ENCODE peak calls at places on chromosomes 12 and 14, in four cellular contexts. One of them, this sample, is unnamed.

GRCh38 chr12:68001486-68002466 is 12.5 kb downstream of the IFNG-AS1 start:
- DNase-seq in GM12878: no peak
- DNase-seq in brain microvascular endothelial cell: no peak
- DNase-seq in fibroblast of mammary gland: peak
- DNase-seq in this sample: peak

GRCh38 chr12:28025821-28026505 is 53.4 kb upstream of the PTHLH start:
- DNase-seq in GM12878: no peak
- DNase-seq in brain microvascular endothelial cell: no peak
- DNase-seq in fibroblast of mammary gland: no peak
- DNase-seq in this sample: no peak

GRCh38 chr12:53483225-53483978 is 15.9 kb downstream of the MAP3K12 start:
- DNase-seq in GM12878: no peak
- DNase-seq in brain microvascular endothelial cell: no peak
- DNase-seq in fibroblast of mammary gland: no peak
- DNase-seq in this sample: no peak

GRCh38 chr14:63492391-63492790 is 50.8 kb downstream of the PPP2R5E start:
- DNase-seq in GM12878: no peak
- DNase-seq in brain microvascular endothelial cell: peak
- DNase-seq in fibroblast of mammary gland: peak
- DNase-seq in this sample: peak

GRCh38 chr12:103901518-103902173 is 28.6 kb upstream of the HSP90B1 start:
- DNase-seq in GM12878: no peak
- DNase-seq in brain microvascular endothelial cell: no peak
- DNase-seq in fibroblast of mammary gland: no peak
- DNase-seq in this sample: no peak

GRCh38 chr12:127650626-127651025 is 616.3 kb upstream of the TMEM132C start:
- DNase-seq in GM12878: no peak
- DNase-seq in brain microvascular endothelial cell: peak
- DNase-seq in fibroblast of mammary gland: no peak
- DNase-seq in this sample: peak

GRCh38 chr14:105855893-105856675 is 329.7 kb downstream of the TMEM121 start:
- DNase-seq in GM12878: no peak
- DNase-seq in brain microvascular endothelial cell: no peak
- DNase-seq in fibroblast of mammary gland: no peak
- DNase-seq in this sample: no peak

GRCh38 chr12:57889541-57889989 is 43.0 kb upstream of the CTDSP2 start:
- DNase-seq in GM12878: no peak
- DNase-seq in brain microvascular endothelial cell: peak
- DNase-seq in fibroblast of mammary gland: peak
- DNase-seq in this sample: no peak

GRCh38 chr12:131101006-131101405 is 147.3 kb downstream of the ADGRD1 start:
- DNase-seq in GM12878: no peak
- DNase-seq in brain microvascular endothelial cell: no peak
- DNase-seq in fibroblast of mammary gland: no peak
- DNase-seq in this sample: no peak

GRCh38 chr12:62861586-62861985 is 73.4 kb downstream of the PPM1H start:
- DNase-seq in GM12878: no peak
- DNase-seq in brain microvascular endothelial cell: no peak
- DNase-seq in fibroblast of mammary gland: no peak
- DNase-seq in this sample: no peak

GRCh38 chr14:34843011-34843554 is 32.1 kb downstream of the BAZ1A start:
- DNase-seq in GM12878: peak
- DNase-seq in brain microvascular endothelial cell: peak
- DNase-seq in fibroblast of mammary gland: peak
- DNase-seq in this sample: peak

GRCh38 chr12:124743479-124744272 is 120.0 kb downstream of the SCARB1 start:
- DNase-seq in GM12878: no peak
- DNase-seq in brain microvascular endothelial cell: no peak
- DNase-seq in fibroblast of mammary gland: no peak
- DNase-seq in this sample: no peak

GRCh38 chr12:95600567-95600966 is 49.3 kb upstream of the USP44 start:
- DNase-seq in GM12878: no peak
- DNase-seq in brain microvascular endothelial cell: no peak
- DNase-seq in fibroblast of mammary gland: no peak
- DNase-seq in this sample: no peak

GRCh38 chr12:116903818-116904217 is 6.9 kb upstream of the FBXW8 start:
- DNase-seq in GM12878: no peak
- DNase-seq in brain microvascular endothelial cell: no peak
- DNase-seq in fibroblast of mammary gland: no peak
- DNase-seq in this sample: no peak

GRCh38 chr12:57726884-57727757 is 11.4 kb downstream of the AGAP2 start:
- DNase-seq in GM12878: no peak
- DNase-seq in brain microvascular endothelial cell: no peak
- DNase-seq in fibroblast of mammary gland: peak
- DNase-seq in this sample: no peak

GRCh38 chr12:95717336-95717928 is 73.1 kb downstream of the NTN4 start:
- DNase-seq in GM12878: no peak
- DNase-seq in brain microvascular endothelial cell: no peak
- DNase-seq in fibroblast of mammary gland: no peak
- DNase-seq in this sample: no peak

GRCh38 chr14:61103541-61104339 is 122.7 kb downstream of the SLC38A6 start:
- DNase-seq in GM12878: no peak
- DNase-seq in brain microvascular endothelial cell: peak
- DNase-seq in fibroblast of mammary gland: peak
- DNase-seq in this sample: peak

GRCh38 chr14:24307575-24308341 is at the start of gene CIDEB:
- DNase-seq in GM12878: no peak
- DNase-seq in brain microvascular endothelial cell: peak
- DNase-seq in fibroblast of mammary gland: peak
- DNase-seq in this sample: no peak

GRCh38 chr12:3157581-3158328 is 80.6 kb downstream of the TSPAN9 start:
- DNase-seq in GM12878: no peak
- DNase-seq in brain microvascular endothelial cell: no peak
- DNase-seq in fibroblast of mammary gland: no peak
- DNase-seq in this sample: no peak

GRCh38 chr14:22641851-22642250 is 2.3 kb downstream of the OR6J1 start:
- DNase-seq in GM12878: no peak
- DNase-seq in brain microvascular endothelial cell: no peak
- DNase-seq in fibroblast of mammary gland: no peak
- DNase-seq in this sample: no peak

GRCh38 chr12:84653482-84653881 is 259.1 kb downstream of the SLC6A15 start:
- DNase-seq in GM12878: no peak
- DNase-seq in brain microvascular endothelial cell: no peak
- DNase-seq in fibroblast of mammary gland: no peak
- DNase-seq in this sample: no peak

GRCh38 chr14:105376521-105377440 is 21.6 kb upstream of the TEX22 start:
- DNase-seq in GM12878: no peak
- DNase-seq in brain microvascular endothelial cell: no peak
- DNase-seq in fibroblast of mammary gland: no peak
- DNase-seq in this sample: no peak

GRCh38 chr12:3054993-3055711 is 22.0 kb upstream of the TSPAN9 start:
- DNase-seq in GM12878: no peak
- DNase-seq in brain microvascular endothelial cell: no peak
- DNase-seq in fibroblast of mammary gland: peak
- DNase-seq in this sample: no peak

GRCh38 chr14:93939304-93940229 is 12.4 kb downstream of the FAM181A start:
- DNase-seq in GM12878: peak
- DNase-seq in brain microvascular endothelial cell: peak
- DNase-seq in fibroblast of mammary gland: peak
- DNase-seq in this sample: no peak

GRCh38 chr12:91978143-91978542 is 167.5 kb downstream of the BTG1 start:
- DNase-seq in GM12878: no peak
- DNase-seq in brain microvascular endothelial cell: no peak
- DNase-seq in fibroblast of mammary gland: no peak
- DNase-seq in this sample: no peak

GRCh38 chr14:95609398-95609990 is 74.6 kb downstream of the GLRX5 start:
- DNase-seq in GM12878: no peak
- DNase-seq in brain microvascular endothelial cell: peak
- DNase-seq in fibroblast of mammary gland: peak
- DNase-seq in this sample: no peak

GRCh38 chr12:94225506-94225905 is 77.1 kb downstream of the PLXNC1 start:
- DNase-seq in GM12878: no peak
- DNase-seq in brain microvascular endothelial cell: no peak
- DNase-seq in fibroblast of mammary gland: no peak
- DNase-seq in this sample: no peak

GRCh38 chr14:67734675-67735074 is 33.0 kb downstream of the RDH12 start:
- DNase-seq in GM12878: no peak
- DNase-seq in brain microvascular endothelial cell: no peak
- DNase-seq in fibroblast of mammary gland: peak
- DNase-seq in this sample: no peak

GRCh38 chr14:60266021-60266937 is 17.3 kb downstream of the PPM1A start:
- DNase-seq in GM12878: no peak
- DNase-seq in brain microvascular endothelial cell: peak
- DNase-seq in fibroblast of mammary gland: peak
- DNase-seq in this sample: no peak

GRCh38 chr14:53054457-53054856 is 98.7 kb downstream of the DDHD1 start:
- DNase-seq in GM12878: no peak
- DNase-seq in brain microvascular endothelial cell: peak
- DNase-seq in fibroblast of mammary gland: peak
- DNase-seq in this sample: no peak

DNA sequence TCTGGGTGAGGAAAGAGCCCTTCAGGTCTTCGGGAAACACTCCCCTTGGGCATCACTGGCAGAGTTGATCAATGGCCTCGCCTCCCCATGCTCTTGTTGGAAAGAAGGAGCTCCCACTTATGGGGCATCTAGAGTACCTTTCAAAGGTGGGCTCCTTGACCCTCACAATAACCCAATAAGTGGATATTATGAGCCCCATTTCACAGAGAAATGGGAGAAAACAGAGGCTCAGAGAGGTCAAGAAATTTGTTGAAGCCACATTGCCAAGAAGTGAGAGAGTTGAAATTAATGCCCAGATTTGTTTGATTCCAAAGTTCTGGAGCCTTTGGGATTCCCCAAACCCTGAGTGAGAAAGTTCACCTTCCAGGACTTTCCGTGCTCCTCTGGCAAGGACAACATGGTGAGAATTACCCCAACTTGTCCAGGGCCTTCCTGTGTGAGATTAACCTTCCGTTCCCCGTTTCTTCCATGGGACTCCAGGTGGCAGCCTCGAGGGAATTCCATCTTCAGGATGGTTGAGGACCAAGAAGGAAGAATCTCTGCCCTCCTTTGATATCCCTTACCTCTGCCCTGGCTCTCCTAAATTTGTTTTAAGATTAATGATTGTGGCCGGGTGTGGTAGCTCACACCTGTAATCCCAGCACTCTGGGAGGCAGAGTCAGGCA is 7.5 kb upstream of the CHD4 start:
- DNase-seq in GM12878: no peak
- DNase-seq in brain microvascular endothelial cell: no peak
- DNase-seq in fibroblast of mammary gland: no peak
- DNase-seq in this sample: no peak
- TF ChIP-seq CTCF in GM12878: no peak
- TF ChIP-seq CTCF in brain microvascular endothelial cell: peak
- TF ChIP-seq CTCF in fibroblast of mammary gland: no peak
- TF ChIP-seq CTCF in this sample: no peak

GRCh38 chr14:69004731-69005431 is 25.8 kb upstream of the ACTN1 start:
- DNase-seq in GM12878: no peak
- DNase-seq in brain microvascular endothelial cell: no peak
- DNase-seq in fibroblast of mammary gland: peak
- DNase-seq in this sample: no peak

GRCh38 chr14:69005432-69006148 is 26.5 kb upstream of the ACTN1 start:
- DNase-seq in GM12878: no peak
- DNase-seq in brain microvascular endothelial cell: peak
- DNase-seq in fibroblast of mammary gland: peak
- DNase-seq in this sample: peak

GRCh38 chr14:69001375-69001774 is 22.3 kb upstream of the ACTN1 start:
- DNase-seq in GM12878: no peak
- DNase-seq in brain microvascular endothelial cell: no peak
- DNase-seq in fibroblast of mammary gland: no peak
- DNase-seq in this sample: no peak

GRCh38 chr14:69003626-69004025 is 24.5 kb upstream of the ACTN1 start:
- DNase-seq in GM12878: no peak
- DNase-seq in brain microvascular endothelial cell: no peak
- DNase-seq in fibroblast of mammary gland: no peak
- DNase-seq in this sample: no peak

GRCh38 chr14:69002069-69002468 is 23.0 kb upstream of the ACTN1 start:
- DNase-seq in GM12878: no peak
- DNase-seq in brain microvascular endothelial cell: no peak
- DNase-seq in fibroblast of mammary gland: peak
- DNase-seq in this sample: no peak
- TF ChIP-seq CTCF in GM12878: no peak
- TF ChIP-seq CTCF in brain microvascular endothelial cell: peak
- TF ChIP-seq CTCF in fibroblast of mammary gland: peak
- TF ChIP-seq CTCF in this sample: no peak

GRCh38 chr12:23708185-23708837 is 241.2 kb downstream of the SOX5 start:
- DNase-seq in GM12878: no peak
- DNase-seq in brain microvascular endothelial cell: no peak
- DNase-seq in fibroblast of mammary gland: no peak
- DNase-seq in this sample: no peak
- TF ChIP-seq CTCF in GM12878: no peak
- TF ChIP-seq CTCF in brain microvascular endothelial cell: no peak
- TF ChIP-seq CTCF in fibroblast of mammary gland: no peak
- TF ChIP-seq CTCF in this sample: no peak

DNA sequence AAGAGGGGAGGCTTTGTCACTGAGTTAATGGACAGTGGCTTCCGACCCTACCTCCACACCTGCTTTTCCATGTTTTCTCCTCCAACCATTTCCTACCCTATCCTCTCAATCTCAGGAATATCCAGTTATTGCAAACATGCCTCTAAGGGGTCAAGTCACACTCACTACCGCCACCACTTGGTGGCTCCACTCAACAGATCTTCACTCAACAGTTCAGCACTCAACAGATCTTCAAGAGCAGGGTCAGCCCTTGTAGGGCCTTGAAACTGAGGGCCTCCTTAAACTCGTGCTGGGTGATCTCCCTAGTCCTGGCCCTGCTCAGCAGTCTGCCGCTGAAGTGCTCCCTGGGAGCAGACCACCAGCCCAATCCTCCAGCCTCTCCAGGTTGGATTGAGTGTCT is 14.2 kb downstream of the ZNF641 start:
- DNase-seq in GM12878: no peak
- DNase-seq in brain microvascular endothelial cell: no peak
- DNase-seq in fibroblast of mammary gland: peak
- DNase-seq in this sample: no peak
- TF ChIP-seq CTCF in GM12878: peak
- TF ChIP-seq CTCF in brain microvascular endothelial cell: peak
- TF ChIP-seq CTCF in fibroblast of mammary gland: peak
- TF ChIP-seq CTCF in this sample: no peak

GRCh38 chr12:48716493-48717251 is at the start of gene CCNT1:
- DNase-seq in GM12878: peak
- DNase-seq in brain microvascular endothelial cell: peak
- DNase-seq in fibroblast of mammary gland: peak
- DNase-seq in this sample: peak
- TF ChIP-seq CTCF in GM12878: no peak
- TF ChIP-seq CTCF in brain microvascular endothelial cell: peak
- TF ChIP-seq CTCF in fibroblast of mammary gland: peak
- TF ChIP-seq CTCF in this sample: peak

GRCh38 chr12:132165584-132165983 is 21.3 kb downstream of the NOC4L start:
- DNase-seq in GM12878: no peak
- DNase-seq in brain microvascular endothelial cell: no peak
- DNase-seq in fibroblast of mammary gland: no peak
- DNase-seq in this sample: no peak

GRCh38 chr12:132163041-132163910 is 19.0 kb downstream of the NOC4L start:
- DNase-seq in GM12878: no peak
- DNase-seq in brain microvascular endothelial cell: no peak
- DNase-seq in fibroblast of mammary gland: no peak
- DNase-seq in this sample: no peak

GRCh38 chr12:132164426-132164825 is 20.2 kb downstream of the NOC4L start:
- DNase-seq in GM12878: no peak
- DNase-seq in brain microvascular endothelial cell: no peak
- DNase-seq in fibroblast of mammary gland: no peak
- DNase-seq in this sample: no peak

GRCh38 chr12:132162508-132163031 is 18.3 kb downstream of the NOC4L start:
- DNase-seq in GM12878: no peak
- DNase-seq in brain microvascular endothelial cell: peak
- DNase-seq in fibroblast of mammary gland: peak
- DNase-seq in this sample: peak

GRCh38 chr12:132163911-132164288 is 19.6 kb downstream of the NOC4L start:
- DNase-seq in GM12878: no peak
- DNase-seq in brain microvascular endothelial cell: no peak
- DNase-seq in fibroblast of mammary gland: no peak
- DNase-seq in this sample: no peak
- TF ChIP-seq CTCF in GM12878: no peak
- TF ChIP-seq CTCF in brain microvascular endothelial cell: peak
- TF ChIP-seq CTCF in fibroblast of mammary gland: peak
- TF ChIP-seq CTCF in this sample: peak